ENCODE peak calls at places on chromosomes 11 and 22, in eight cellular contexts. One of them, this sample, is unnamed.

GRCh38 chr22:47154621-47155081 is 392.2 kb downstream of the TBC1D22A start:
- DNase-seq in GDM1: no peak
- DNase-seq in uterus: peak
- DNase-seq in effector CD4-positive, alpha-beta T cell: no peak
- DNase-seq in hippocampal formation: peak
- DNase-seq in transverse colon: no peak
- DNase-seq in T-helper 1 cell: no peak
- DNase-seq in CD4-positive, alpha-beta T cell: no peak
- DNase-seq in this sample: no peak

GRCh38 chr11:78615724-78616123 is 41.1 kb upstream of the NARS2 start:
- DNase-seq in effector CD4-positive, alpha-beta T cell: no peak
- DNase-seq in transverse colon: no peak
- DNase-seq in hippocampal formation: no peak
- DNase-seq in uterus: no peak
- DNase-seq in GDM1: no peak
- DNase-seq in T-helper 1 cell: no peak
- DNase-seq in CD4-positive, alpha-beta T cell: no peak
- DNase-seq in this sample: no peak

GRCh38 chr11:131246589-131247164 is 123.7 kb upstream of the NTM start:
- DNase-seq in CD4-positive, alpha-beta T cell: no peak
- DNase-seq in GDM1: no peak
- DNase-seq in transverse colon: peak
- DNase-seq in hippocampal formation: peak
- DNase-seq in effector CD4-positive, alpha-beta T cell: no peak
- DNase-seq in uterus: no peak
- DNase-seq in T-helper 1 cell: no peak
- DNase-seq in this sample: no peak

GRCh38 chr11:70624598-70624993 is 226.3 kb downstream of the CTTN start:
- DNase-seq in hippocampal formation: no peak
- DNase-seq in GDM1: no peak
- DNase-seq in transverse colon: no peak
- DNase-seq in T-helper 1 cell: no peak
- DNase-seq in effector CD4-positive, alpha-beta T cell: no peak
- DNase-seq in CD4-positive, alpha-beta T cell: no peak
- DNase-seq in uterus: no peak
- DNase-seq in this sample: no peak

GRCh38 chr11:2704896-2705606 is 5.3 kb upstream of the KCNQ1OT1 start:
- DNase-seq in effector CD4-positive, alpha-beta T cell: no peak
- DNase-seq in transverse colon: no peak
- DNase-seq in uterus: no peak
- DNase-seq in GDM1: no peak
- DNase-seq in hippocampal formation: no peak
- DNase-seq in CD4-positive, alpha-beta T cell: no peak
- DNase-seq in T-helper 1 cell: no peak
- DNase-seq in this sample: peak

GRCh38 chr11:120563698-120564572 is 52.4 kb downstream of the GRIK4 start:
- DNase-seq in uterus: no peak
- DNase-seq in GDM1: no peak
- DNase-seq in transverse colon: no peak
- DNase-seq in CD4-positive, alpha-beta T cell: no peak
- DNase-seq in effector CD4-positive, alpha-beta T cell: no peak
- DNase-seq in hippocampal formation: peak
- DNase-seq in T-helper 1 cell: no peak
- DNase-seq in this sample: no peak

GRCh38 chr11:16365456-16366355 is 9.4 kb upstream of the SOX6 start:
- DNase-seq in T-helper 1 cell: no peak
- DNase-seq in CD4-positive, alpha-beta T cell: no peak
- DNase-seq in GDM1: no peak
- DNase-seq in effector CD4-positive, alpha-beta T cell: no peak
- DNase-seq in transverse colon: no peak
- DNase-seq in uterus: no peak
- DNase-seq in hippocampal formation: no peak
- DNase-seq in this sample: no peak

GRCh38 chr11:56314844-56315243 is at the start of gene OR8K3:
- DNase-seq in transverse colon: no peak
- DNase-seq in CD4-positive, alpha-beta T cell: no peak
- DNase-seq in T-helper 1 cell: no peak
- DNase-seq in GDM1: no peak
- DNase-seq in effector CD4-positive, alpha-beta T cell: no peak
- DNase-seq in uterus: no peak
- DNase-seq in hippocampal formation: no peak
- DNase-seq in this sample: no peak